ENCODE peak calls at places on chromosomes 2 and 18, in seven cellular contexts. X is A549, U is adrenal gland, V is pancreas, E is cardiac muscle cell, J is tibial artery, H is heart right ventricle. O is an unnamed sample. For H3K4me1, the result is how much of the 10 kb centered on the place peaks cover.

GRCh38 chr2:16176971-16177480 is 236.7 kb downstream of the MYCN start:
- DNase-seq in U (no peak), J (no peak), V (no peak), E (no peak), H (no peak), X (no peak), O (no peak)

GRCh38 chr2:219701847-219702634 is 74.6 kb downstream of the SLC4A3 start:
- DNase-seq in X (no peak), H (peak), V (no peak), U (no peak), E (peak), J (no peak), O (no peak)

GRCh38 chr2:241640165-241640795 is 2.8 kb downstream of the ATG4B start:
- DNase-seq in E (no peak), H (no peak), U (no peak), X (no peak), J (no peak), V (no peak), O (no peak)

GRCh38 chr2:151922845-151923666 is 94.8 kb upstream of the ARL5A start:
- DNase-seq in U (peak), J (peak), X (peak), V (peak), H (peak), E (peak), O (peak)

GRCh38 chr2:240972636-240973521 is 25.5 kb upstream of the SNED1 start:
- DNase-seq in U (no peak), E (peak), V (peak), J (no peak), H (peak), X (no peak), O (no peak)

GRCh38 chr2:189178726-189179606 is 595 bp downstream of the COL5A2 start:
- DNase-seq in X (peak), V (no peak), H (no peak), E (peak), U (no peak), J (peak), O (no peak)

GRCh38 chr2:207905546-207905945 is 119.8 kb downstream of the PLEKHM3 start:
- DNase-seq in U (no peak), V (no peak), E (no peak), J (no peak), H (no peak), X (no peak), O (no peak)

GRCh38 chr2:222305510-222306392 is 7.0 kb upstream of the PAX3 start:
- DNase-seq in H (no peak), J (no peak), E (no peak), X (peak), U (no peak), V (no peak), O (peak)

GRCh38 chr2:177797808-177798207 is 274.8 kb downstream of the PDE11A start:
- DNase-seq in J (no peak), V (no peak), E (no peak), U (no peak), H (no peak), X (no peak), O (no peak)

GRCh38 chr18:8776013-8776515 is 70.7 kb downstream of the MTCL1 start:
- DNase-seq in H (no peak), U (no peak), J (peak), V (no peak), E (peak), X (no peak), O (no peak)

GRCh38 chr2:127515383-127515915 is 10.8 kb downstream of the IWS1 start:
- DNase-seq in J (no peak), U (no peak), E (peak), H (no peak), X (no peak), V (no peak), O (no peak)

GRCh38 chr18:78925557-78926242 is 53.9 kb upstream of the SALL3 start:
- DNase-seq in U (no peak), H (no peak), X (no peak), E (no peak), V (no peak), J (no peak), O (no peak)

GRCh38 chr2:111666160-111666559 is 217.8 kb downstream of the ANAPC1 start:
- DNase-seq in X (no peak), J (no peak), U (no peak), V (no peak), H (no peak), E (no peak), O (peak)

GRCh38 chr2:159595410-159596046 is 20.8 kb downstream of the BAZ2B start:
- DNase-seq in J (no peak), E (no peak), V (no peak), U (no peak), H (no peak), X (no peak), O (no peak)

GRCh38 chr2:25306767-25307368 is 34.9 kb downstream of the DNMT3A start:
- DNase-seq in J (peak), X (no peak), E (no peak), U (peak), H (no peak), V (no peak), O (no peak)

GRCh38 chr2:205692095-205692494 is 9.8 kb downstream of the NRP2 start:
- DNase-seq in X (no peak), V (no peak), J (no peak), U (no peak), H (no peak), E (peak), O (no peak)

GRCh38 chr2:222319576-222320440 is 21.0 kb upstream of the PAX3 start:
- DNase-seq in U (peak), E (peak), V (no peak), H (peak), X (peak), J (no peak), O (peak)

GRCh38 chr18:44518091-44518490 is 162.6 kb upstream of the SETBP1 start:
- DNase-seq in U (no peak), E (no peak), H (no peak), X (no peak), V (no peak), J (no peak), O (no peak)

GRCh38 chr2:186641807-186642321 is 52.0 kb upstream of the FAM171B start:
- DNase-seq in X (peak), U (peak), V (peak), E (peak), J (no peak), H (no peak), O (peak)

GRCh38 chr2:240735476-240735875 is 43.8 kb downstream of the AQP12A start:
- DNase-seq in H (no peak), J (no peak), E (no peak), V (no peak), X (no peak), U (no peak), O (no peak)

GRCh38 chr2:97870396-97870843 is 125.3 kb downstream of the TMEM131 start:
- DNase-seq in J (no peak), E (peak), V (no peak), H (no peak), X (peak), U (peak), O (no peak)

GRCh38 chr18:49768051-49768391 is 45.3 kb downstream of the ACAA2 start:
- DNase-seq in U (no peak), H (peak), E (peak), J (no peak), X (peak), V (peak), O (peak)

GRCh38 chr18:59593291-59593717 is 103.9 kb downstream of the CCBE1 start:
- DNase-seq in U (no peak), J (no peak), V (no peak), E (peak), X (no peak), H (no peak), O (no peak)

DNA sequence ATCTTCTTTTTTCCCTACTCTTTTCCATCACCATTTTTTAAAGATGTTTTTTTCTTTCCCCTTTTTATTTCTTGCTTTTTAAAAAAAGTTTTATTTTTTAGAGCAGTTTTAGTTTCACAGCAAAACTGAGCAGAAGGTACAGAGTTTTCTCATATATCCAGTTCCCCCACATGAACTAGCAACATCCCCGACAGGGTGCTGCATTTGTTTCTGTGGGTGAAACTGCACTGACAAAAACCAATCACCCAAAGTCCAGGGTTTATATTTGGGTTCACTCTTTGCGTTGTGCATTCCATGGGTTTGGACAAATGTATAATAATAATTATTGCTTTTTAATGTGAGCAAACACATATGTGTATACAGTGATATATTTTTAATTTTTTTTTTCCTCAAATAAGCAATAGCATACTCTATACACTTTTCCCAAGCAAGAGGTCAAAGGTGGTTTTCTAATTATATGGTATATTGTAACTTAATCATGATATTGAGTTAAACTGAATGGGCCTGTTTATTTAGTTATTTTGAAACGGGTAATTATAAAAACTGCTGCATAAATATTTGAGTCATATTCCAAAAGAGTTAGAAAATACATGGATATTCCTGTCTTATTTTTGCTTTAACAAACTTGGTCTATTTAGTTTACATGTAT is 50.3 kb downstream of the NCK2 start:
- DNase-seq in E (no peak), U (no peak), V (no peak), J (no peak), X (no peak), H (no peak), O (no peak)
- H3K4me3 ChIP-seq in E (no peak), U (no peak), V (no peak), J (no peak), X (no peak), H (peak), O (no peak)

GRCh38 chr2:20145497-20146193 is 79.3 kb downstream of the SDC1 start:
- DNase-seq in U (no peak), V (no peak), E (no peak), H (no peak), X (no peak), J (no peak), O (peak)
- H3K4me1 ChIP-seq in U (under half), V (under half), E (under half), H (under half), X (half or more), J (under half), O (under half)

DNA sequence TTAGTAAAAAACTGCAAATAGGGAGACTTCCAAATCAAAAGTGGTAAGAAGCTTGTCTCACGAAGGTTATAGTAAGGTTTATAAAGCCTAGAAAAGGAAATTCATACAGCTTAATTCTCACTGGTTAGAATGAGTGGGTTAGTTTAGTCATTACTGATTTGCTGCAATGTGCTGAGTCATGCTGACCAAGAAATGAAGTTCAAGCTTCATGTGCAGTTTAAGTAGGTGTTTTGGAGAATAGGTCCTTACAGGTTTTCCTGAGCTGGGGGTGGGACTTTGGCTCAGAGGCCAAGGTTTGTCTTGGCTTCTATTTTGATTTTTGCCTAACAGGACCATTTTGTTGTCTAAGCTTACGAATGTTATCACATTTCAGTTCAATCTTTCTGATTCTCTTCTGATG is 15.1 kb downstream of the CLIP4 start:
- DNase-seq in X (peak), V (peak), E (peak), J (no peak), U (no peak), H (no peak), O (no peak)
- H3K27ac ChIP-seq in X (peak), V (no peak), E (no peak), J (peak), U (peak), H (no peak), O (no peak)

GRCh38 chr18:33578371-33579146 is 540 bp downstream of the ASXL3 start:
- DNase-seq in X (no peak), U (no peak), E (no peak), J (peak), V (peak), H (peak), O (peak)

GRCh38 chr18:33580540-33580939 is 2.5 kb downstream of the ASXL3 start:
- DNase-seq in J (no peak), U (no peak), E (no peak), V (no peak), H (no peak), X (no peak), O (no peak)

GRCh38 chr18:33577688-33578370 is at the start of gene ASXL3:
- DNase-seq in H (peak), U (no peak), J (peak), E (peak), X (no peak), V (peak), O (peak)

GRCh38 chr18:33579868-33580205 is 1.8 kb downstream of the ASXL3 start:
- DNase-seq in H (no peak), E (no peak), X (no peak), V (no peak), U (no peak), J (no peak), O (no peak)

DNA sequence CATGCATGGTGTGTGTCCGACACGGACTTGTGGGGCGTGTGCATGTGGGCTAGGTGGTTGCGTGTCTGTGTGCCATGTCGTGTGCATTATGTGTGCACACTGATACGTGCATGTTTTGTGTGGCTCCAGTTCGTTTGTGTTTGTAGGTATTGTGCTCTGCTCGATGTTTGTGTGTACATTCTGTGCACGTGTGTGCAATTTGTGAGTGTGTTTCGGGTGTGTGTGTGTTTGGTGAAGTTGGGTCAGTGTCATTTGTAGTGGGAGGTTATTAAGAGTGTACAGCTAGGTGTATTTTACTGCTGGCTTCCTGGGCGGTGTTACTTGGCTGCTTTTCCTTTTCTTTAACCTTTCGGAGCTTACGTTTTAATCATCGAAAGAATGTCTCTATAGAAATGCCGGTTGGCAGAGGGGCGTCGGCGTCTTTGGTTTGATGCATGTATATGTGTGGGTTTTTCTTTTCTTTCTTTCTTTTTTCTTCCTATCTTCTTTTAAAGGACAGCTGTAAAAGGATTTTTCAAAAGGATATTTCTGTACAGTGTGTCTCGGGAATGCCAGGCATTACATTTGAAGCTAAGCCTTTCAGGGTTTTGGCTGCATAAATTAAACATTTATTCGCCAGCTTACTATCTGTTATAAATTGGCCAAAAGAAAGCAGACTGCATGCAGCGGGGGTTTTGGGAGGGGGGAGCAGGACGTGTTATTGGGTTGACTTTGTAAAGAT is 1.3 kb downstream of the ASXL3 start:
- DNase-seq in V (no peak), X (no peak), J (no peak), U (no peak), H (no peak), E (no peak), O (no peak)
- H3K4me3 ChIP-seq in V (peak), X (no peak), J (peak), U (peak), H (peak), E (peak), O (peak)

DNA sequence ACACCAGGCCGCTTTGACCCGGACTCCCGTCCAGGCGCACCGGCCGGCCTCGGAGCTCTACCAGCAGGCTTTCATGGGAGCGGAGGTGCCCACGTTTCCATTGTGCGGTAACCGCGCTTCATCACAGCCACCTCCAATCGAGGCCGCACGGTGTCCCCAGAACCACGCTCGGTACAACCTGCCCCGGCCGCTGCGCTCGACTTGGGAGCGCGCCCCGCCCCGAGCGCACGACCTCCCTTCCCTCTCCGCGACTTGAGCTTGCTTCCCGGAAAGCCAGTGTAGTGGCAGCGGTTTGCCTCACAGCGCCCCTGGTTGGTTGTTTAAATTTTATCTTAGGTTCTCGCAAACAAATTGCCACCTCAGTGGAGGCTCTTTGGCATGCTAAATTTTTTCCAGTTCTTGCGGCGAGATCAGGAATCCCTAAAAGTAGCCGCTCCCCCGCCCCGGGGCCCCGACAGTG is 329 bp upstream of the CYP1B1 start:
- DNase-seq in E (peak), J (peak), V (peak), X (peak), U (peak), H (peak), O (peak)
- H3K4me1 ChIP-seq in E (under half), J (under half), V (under half), X (under half), U (under half), H (half or more), O (under half)

GRCh38 chr2:39530423-39530866 is 93.4 kb upstream of the MAP4K3 start:
- DNase-seq in E (peak), V (no peak), H (no peak), X (no peak), J (no peak), U (no peak), O (no peak)
- H3K27ac ChIP-seq in E (no peak), V (no peak), H (no peak), X (no peak), J (no peak), U (no peak), O (no peak)

GRCh38 chr2:6812857-6813530 is 52.7 kb downstream of the CMPK2 start:
- DNase-seq in J (no peak), E (no peak), X (no peak), U (no peak), H (no peak), V (no peak), O (no peak)
- H3K4me3 ChIP-seq in J (no peak), E (no peak), X (no peak), U (no peak), H (no peak), V (no peak), O (no peak)

GRCh38 chr2:47056875-47057731 is 98.0 kb downstream of the STPG4 start:
- DNase-seq in X (no peak), H (peak), E (peak), U (no peak), V (no peak), J (peak), O (peak)
- H3K4me1 ChIP-seq in X (under half), H (half or more), E (under half), U (under half), V (under half), J (under half), O (under half)